ENCODE peak calls at places on chromosome 9, in four cellular contexts. One of them, this sample, is unnamed.

GRCh38 chr9:130707225-130707976 is 13.8 kb downstream of the EXOSC2 start:
- DNase-seq in OCI-LY7: peak
- DNase-seq in PC-3: peak
- DNase-seq in neuronal stem cell: peak
- DNase-seq in this sample: no peak

GRCh38 chr9:34216325-34216724 is 37.5 kb downstream of the UBAP1 start:
- DNase-seq in OCI-LY7: no peak
- DNase-seq in PC-3: no peak
- DNase-seq in neuronal stem cell: no peak
- DNase-seq in this sample: no peak

GRCh38 chr9:136302527-136302926 is 1.4 kb downstream of the CCDC187 start:
- DNase-seq in OCI-LY7: no peak
- DNase-seq in PC-3: no peak
- DNase-seq in neuronal stem cell: no peak
- DNase-seq in this sample: no peak

GRCh38 chr9:74920944-74921626 is 31.6 kb downstream of the C9orf40 start:
- DNase-seq in OCI-LY7: no peak
- DNase-seq in PC-3: peak
- DNase-seq in neuronal stem cell: no peak
- DNase-seq in this sample: no peak

GRCh38 chr9:70415041-70415440 is 584 bp upstream of the KLF9 start:
- DNase-seq in OCI-LY7: no peak
- DNase-seq in PC-3: no peak
- DNase-seq in neuronal stem cell: no peak
- DNase-seq in this sample: no peak

GRCh38 chr9:124222918-124223720 is 34.6 kb upstream of the NEK6 start:
- DNase-seq in OCI-LY7: no peak
- DNase-seq in PC-3: peak
- DNase-seq in neuronal stem cell: no peak
- DNase-seq in this sample: no peak

GRCh38 chr9:135002336-135002735 is 84.6 kb upstream of the FCN1 start:
- DNase-seq in OCI-LY7: no peak
- DNase-seq in PC-3: no peak
- DNase-seq in neuronal stem cell: no peak
- DNase-seq in this sample: no peak

GRCh38 chr9:126952180-126952960 is 37.8 kb downstream of the RALGPS1 start:
- DNase-seq in OCI-LY7: no peak
- DNase-seq in PC-3: no peak
- DNase-seq in neuronal stem cell: no peak
- DNase-seq in this sample: no peak

GRCh38 chr9:129525781-129526180 is 95.1 kb downstream of the C9orf50 start:
- DNase-seq in OCI-LY7: no peak
- DNase-seq in PC-3: no peak
- DNase-seq in neuronal stem cell: no peak
- DNase-seq in this sample: no peak

GRCh38 chr9:104776787-104777186 is 12.9 kb downstream of the NIPSNAP3B start:
- DNase-seq in OCI-LY7: no peak
- DNase-seq in PC-3: no peak
- DNase-seq in neuronal stem cell: no peak
- DNase-seq in this sample: no peak

GRCh38 chr9:127968717-127969383 is 11.9 kb downstream of the EEIG1 start:
- DNase-seq in OCI-LY7: no peak
- DNase-seq in PC-3: peak
- DNase-seq in neuronal stem cell: no peak
- DNase-seq in this sample: peak

GRCh38 chr9:29213374-29214161 is 1640.3 kb upstream of the C9orf72 start:
- DNase-seq in OCI-LY7: no peak
- DNase-seq in PC-3: peak
- DNase-seq in neuronal stem cell: peak
- DNase-seq in this sample: no peak

GRCh38 chr9:31730398-31730797 is 654.0 kb upstream of the ACO1 start:
- DNase-seq in OCI-LY7: no peak
- DNase-seq in PC-3: no peak
- DNase-seq in neuronal stem cell: no peak
- DNase-seq in this sample: no peak

GRCh38 chr9:17116400-17116837 is 18.4 kb upstream of the CNTLN start:
- DNase-seq in OCI-LY7: peak
- DNase-seq in PC-3: peak
- DNase-seq in neuronal stem cell: peak
- DNase-seq in this sample: no peak

GRCh38 chr9:87795178-87795577 is 69.3 kb downstream of the CTSL start:
- DNase-seq in OCI-LY7: no peak
- DNase-seq in PC-3: no peak
- DNase-seq in neuronal stem cell: no peak
- DNase-seq in this sample: no peak

GRCh38 chr9:16705121-16705604 is 165.3 kb downstream of the BNC2 start:
- DNase-seq in OCI-LY7: no peak
- DNase-seq in PC-3: peak
- DNase-seq in neuronal stem cell: peak
- DNase-seq in this sample: no peak

GRCh38 chr9:123434619-123435240 is 78.7 kb downstream of the CRB2 start:
- DNase-seq in OCI-LY7: no peak
- DNase-seq in PC-3: no peak
- DNase-seq in neuronal stem cell: no peak
- DNase-seq in this sample: no peak

GRCh38 chr9:91419222-91420191 is 4.1 kb downstream of the NFIL3 start:
- DNase-seq in OCI-LY7: no peak
- DNase-seq in PC-3: peak
- DNase-seq in neuronal stem cell: no peak
- DNase-seq in this sample: no peak

GRCh38 chr9:34163439-34163838 is 15.4 kb upstream of the UBAP1 start:
- DNase-seq in OCI-LY7: no peak
- DNase-seq in PC-3: peak
- DNase-seq in neuronal stem cell: no peak
- DNase-seq in this sample: no peak

GRCh38 chr9:134898319-134898718 is 17.7 kb downstream of the FCN2 start:
- DNase-seq in OCI-LY7: no peak
- DNase-seq in PC-3: no peak
- DNase-seq in neuronal stem cell: no peak
- DNase-seq in this sample: no peak

GRCh38 chr9:106864533-106865143 is 1.7 kb downstream of the ZNF462 start:
- DNase-seq in OCI-LY7: no peak
- DNase-seq in PC-3: peak
- DNase-seq in neuronal stem cell: no peak
- DNase-seq in this sample: no peak

GRCh38 chr9:35907732-35908483 is 1.4 kb upstream of the SPAAR start:
- DNase-seq in OCI-LY7: no peak
- DNase-seq in PC-3: peak
- DNase-seq in neuronal stem cell: peak
- DNase-seq in this sample: no peak

GRCh38 chr9:35510745-35511428 is 21.0 kb downstream of the RUSC2 start:
- DNase-seq in OCI-LY7: no peak
- DNase-seq in PC-3: peak
- DNase-seq in neuronal stem cell: no peak
- DNase-seq in this sample: no peak

GRCh38 chr9:135376511-135377173 is 102.9 kb upstream of the PPP1R26 start:
- DNase-seq in OCI-LY7: no peak
- DNase-seq in PC-3: no peak
- DNase-seq in neuronal stem cell: no peak
- DNase-seq in this sample: no peak

GRCh38 chr9:17138503-17138902 is 3.7 kb downstream of the CNTLN start:
- DNase-seq in OCI-LY7: no peak
- DNase-seq in PC-3: no peak
- DNase-seq in neuronal stem cell: no peak
- DNase-seq in this sample: no peak

GRCh38 chr9:110329676-110330235 is 7.9 kb downstream of the TXNDC8 start:
- DNase-seq in OCI-LY7: no peak
- DNase-seq in PC-3: peak
- DNase-seq in neuronal stem cell: no peak
- DNase-seq in this sample: no peak

GRCh38 chr9:133347515-133347984 is 381 bp downstream of the MED22 start:
- DNase-seq in OCI-LY7: peak
- DNase-seq in PC-3: peak
- DNase-seq in neuronal stem cell: peak
- DNase-seq in this sample: no peak

GRCh38 chr9:133362359-133363044 is 6.2 kb downstream of the SURF2 start:
- DNase-seq in OCI-LY7: no peak
- DNase-seq in PC-3: no peak
- DNase-seq in neuronal stem cell: no peak
- DNase-seq in this sample: no peak

GRCh38 chr9:36986548-36987408 is 47.3 kb downstream of the PAX5 start:
- DNase-seq in OCI-LY7: no peak
- DNase-seq in PC-3: no peak
- DNase-seq in neuronal stem cell: no peak
- DNase-seq in this sample: no peak

GRCh38 chr9:103804077-103804735 is 289.9 kb upstream of the SMC2 start:
- DNase-seq in OCI-LY7: no peak
- DNase-seq in PC-3: peak
- DNase-seq in neuronal stem cell: no peak
- DNase-seq in this sample: no peak

GRCh38 chr9:38697901-38698300 is 22.0 kb downstream of the FAM240B start:
- DNase-seq in OCI-LY7: no peak
- DNase-seq in PC-3: peak
- DNase-seq in neuronal stem cell: no peak
- DNase-seq in this sample: no peak

GRCh38 chr9:107707915-107708441 is 218.4 kb upstream of the KLF4 start:
- DNase-seq in OCI-LY7: no peak
- DNase-seq in PC-3: peak
- DNase-seq in neuronal stem cell: no peak
- DNase-seq in this sample: no peak

GRCh38 chr9:126752376-126752775 is 52.5 kb upstream of the ZBTB43 start:
- DNase-seq in OCI-LY7: no peak
- DNase-seq in PC-3: no peak
- DNase-seq in neuronal stem cell: no peak
- DNase-seq in this sample: no peak

GRCh38 chr9:101366038-101366756 is 18.6 kb downstream of the BAAT start:
- DNase-seq in OCI-LY7: no peak
- DNase-seq in PC-3: no peak
- DNase-seq in neuronal stem cell: no peak
- DNase-seq in this sample: no peak
- H2AFZ ChIP-seq in OCI-LY7: no peak
- H2AFZ ChIP-seq in PC-3: no peak
- H2AFZ ChIP-seq in neuronal stem cell: no peak
- H2AFZ ChIP-seq in this sample: no peak

DNA sequence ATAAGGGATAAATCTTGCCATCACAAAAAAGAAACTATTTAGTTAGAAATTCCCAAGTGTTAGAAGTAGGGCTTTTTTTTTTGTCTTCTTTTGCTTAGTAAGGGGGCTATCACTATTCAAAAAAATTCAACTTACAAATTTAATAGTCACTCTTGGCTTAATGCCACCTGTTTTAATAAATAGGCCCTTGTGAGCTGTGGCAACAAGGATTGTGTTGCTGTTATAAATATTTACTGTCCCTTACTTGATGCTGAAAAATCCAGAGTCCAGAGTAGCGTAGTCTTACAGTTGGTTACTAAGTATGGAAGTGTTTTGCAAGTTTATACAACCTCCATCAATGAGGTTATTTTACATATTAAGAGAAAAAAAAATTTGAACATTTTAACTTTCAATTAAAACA is 21.4 kb upstream of the CEP78 start:
- DNase-seq in OCI-LY7: no peak
- DNase-seq in PC-3: no peak
- DNase-seq in neuronal stem cell: no peak
- DNase-seq in this sample: no peak
- H2AFZ ChIP-seq in OCI-LY7: peak
- H2AFZ ChIP-seq in PC-3: no peak
- H2AFZ ChIP-seq in neuronal stem cell: no peak
- H2AFZ ChIP-seq in this sample: no peak

GRCh38 chr9:95516221-95516735 is 493 bp downstream of the PTCH1 start:
- DNase-seq in OCI-LY7: no peak
- DNase-seq in PC-3: no peak
- DNase-seq in neuronal stem cell: no peak
- DNase-seq in this sample: no peak
- H2AFZ ChIP-seq in OCI-LY7: no peak
- H2AFZ ChIP-seq in PC-3: peak
- H2AFZ ChIP-seq in neuronal stem cell: peak
- H2AFZ ChIP-seq in this sample: peak

DNA sequence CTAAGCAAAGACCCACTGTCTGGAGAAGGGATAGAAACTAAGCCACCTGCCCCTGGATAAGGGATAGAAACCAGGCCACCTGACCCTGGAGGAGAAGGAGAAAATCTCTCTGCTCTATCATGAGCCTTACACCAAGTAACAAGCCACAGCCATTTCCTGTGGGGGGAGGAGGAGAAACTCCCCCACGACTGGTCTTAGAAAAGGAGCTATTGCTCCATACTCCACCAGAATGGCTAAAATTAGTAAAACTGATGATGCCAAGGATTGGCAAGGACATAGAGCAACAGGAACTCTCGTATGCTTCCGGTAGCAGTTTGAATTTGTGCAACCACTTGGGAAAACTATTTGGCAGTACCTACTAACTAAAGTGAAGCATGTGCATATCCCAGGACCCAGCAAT is 70.8 kb downstream of the ACTL7B start:
- DNase-seq in OCI-LY7: no peak
- DNase-seq in PC-3: no peak
- DNase-seq in neuronal stem cell: no peak
- DNase-seq in this sample: no peak
- H2AFZ ChIP-seq in OCI-LY7: no peak
- H2AFZ ChIP-seq in PC-3: no peak
- H2AFZ ChIP-seq in neuronal stem cell: no peak
- H2AFZ ChIP-seq in this sample: no peak

DNA sequence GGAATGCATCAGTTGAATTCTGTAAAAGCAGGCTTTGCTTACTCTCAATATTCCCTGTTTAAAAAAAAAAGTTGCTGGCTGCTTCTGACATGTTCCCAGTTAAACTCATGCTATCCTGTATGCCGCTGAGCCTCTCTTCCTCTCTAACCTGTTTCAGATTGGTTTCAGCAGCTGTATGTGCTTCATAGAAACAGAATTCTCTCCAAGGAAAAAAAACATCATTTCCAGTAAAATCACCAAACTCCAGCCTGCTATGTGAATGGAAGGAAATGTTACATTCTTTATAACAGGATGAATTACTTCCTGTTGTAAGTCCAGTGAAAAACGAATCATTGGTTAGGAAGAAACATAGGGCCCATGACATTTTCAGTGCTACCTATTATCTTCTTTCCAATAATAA is 25.7 kb upstream of the KCNV2 start:
- DNase-seq in OCI-LY7: no peak
- DNase-seq in PC-3: no peak
- DNase-seq in neuronal stem cell: no peak
- DNase-seq in this sample: no peak
- H2AFZ ChIP-seq in OCI-LY7: no peak
- H2AFZ ChIP-seq in PC-3: no peak
- H2AFZ ChIP-seq in neuronal stem cell: no peak
- H2AFZ ChIP-seq in this sample: no peak

GRCh38 chr9:72661401-72662135 is 140.2 kb downstream of the TMC1 start:
- DNase-seq in OCI-LY7: no peak
- DNase-seq in PC-3: no peak
- DNase-seq in neuronal stem cell: no peak
- DNase-seq in this sample: no peak
- H2AFZ ChIP-seq in OCI-LY7: no peak
- H2AFZ ChIP-seq in PC-3: no peak
- H2AFZ ChIP-seq in neuronal stem cell: no peak
- H2AFZ ChIP-seq in this sample: no peak

DNA sequence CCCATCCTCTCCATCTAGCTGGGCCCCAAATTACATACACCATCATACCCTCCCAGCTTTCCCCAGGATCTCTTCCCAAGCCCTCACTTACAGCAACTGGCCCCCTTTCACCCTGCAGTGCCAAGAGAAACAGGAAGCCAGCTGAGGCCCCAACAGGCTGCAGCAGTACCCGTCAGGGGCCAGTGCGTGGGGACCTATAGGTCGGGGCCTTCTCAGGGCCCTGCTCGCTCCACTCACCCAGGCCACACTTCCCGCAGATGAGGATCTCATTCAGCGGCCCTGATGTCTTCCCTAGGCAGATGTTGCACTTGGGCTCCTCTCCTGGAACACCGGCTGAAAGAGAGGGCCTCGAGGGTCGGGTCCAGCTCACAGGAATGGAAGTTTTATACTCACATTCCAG is 6.8 kb downstream of the PHF19 start:
- DNase-seq in OCI-LY7: no peak
- DNase-seq in PC-3: no peak
- DNase-seq in neuronal stem cell: no peak
- DNase-seq in this sample: no peak
- H2AFZ ChIP-seq in OCI-LY7: no peak
- H2AFZ ChIP-seq in PC-3: no peak
- H2AFZ ChIP-seq in neuronal stem cell: no peak
- H2AFZ ChIP-seq in this sample: no peak